ENCODE peak calls at places on chromosomes 2 and 18, in eight cellular contexts. Y, V, R, L, N, W, H and K are unnamed samples.

GRCh38 chr2:151410485-151410833 is 757 bp downstream of the RIF1 start:
- DNase-seq in Y (peak), V (peak), R (peak), L (no peak), N (no peak), W (peak), H (peak), K (no peak)

GRCh38 chr2:119350311-119350998 is 16.2 kb downstream of the C2orf76 start:
- DNase-seq in Y (no peak), V (no peak), R (no peak), L (no peak), N (no peak), W (no peak), H (peak), K (no peak)

GRCh38 chr18:50875966-50876536 is 2.9 kb upstream of the ME2 start:
- DNase-seq in Y (no peak), V (peak), R (no peak), L (no peak), N (no peak), W (no peak), H (no peak), K (no peak)

GRCh38 chr2:207167129-207167923 is 1.6 kb upstream of the KLF7 start:
- DNase-seq in Y (peak), V (peak), R (no peak), L (no peak), N (peak), W (no peak), H (no peak), K (no peak)

GRCh38 chr2:95719473-95720060 is 127.8 kb downstream of the TRIM43 start:
- DNase-seq in Y (no peak), V (no peak), R (no peak), L (no peak), N (no peak), W (no peak), H (no peak), K (no peak)

GRCh38 chr18:3319399-3319798 is 57.5 kb downstream of the MYL12B start:
- DNase-seq in Y (no peak), V (no peak), R (no peak), L (no peak), N (no peak), W (peak), H (no peak), K (no peak)

GRCh38 chr2:198004921-198005829 is 200.8 kb downstream of the PLCL1 start:
- DNase-seq in Y (no peak), V (peak), R (no peak), L (no peak), N (no peak), W (peak), H (no peak), K (no peak)

GRCh38 chr18:22517356-22517755 is 99.6 kb upstream of the CTAGE1 start:
- DNase-seq in Y (no peak), V (no peak), R (no peak), L (no peak), N (no peak), W (no peak), H (no peak), K (no peak)

GRCh38 chr2:182866095-182866460 is 359 bp downstream of the FRZB start:
- DNase-seq in Y (peak), V (peak), R (no peak), L (no peak), N (peak), W (no peak), H (no peak), K (no peak)

GRCh38 chr18:52190630-52191029 is 149.4 kb upstream of the DCC start:
- DNase-seq in Y (no peak), V (no peak), R (no peak), L (no peak), N (no peak), W (no peak), H (no peak), K (no peak)